ENCODE peak calls at places on chromosomes 16 and 17, in ten cellular contexts. O, C, I, B, T, N, Y, F, G and M are unnamed samples.

GRCh38 chr16:65619606-65620005 is 497.7 kb upstream of the CDH11 start:
- DNase-seq in O (no peak), C (no peak), I (no peak), B (no peak), T (no peak), N (no peak), Y (no peak), F (no peak), G (no peak), M (no peak)

GRCh38 chr17:55394357-55395021 is 27.1 kb downstream of the MMD start:
- DNase-seq in O (no peak), C (no peak), I (no peak), B (no peak), T (no peak), N (no peak), Y (no peak), F (no peak), G (no peak), M (no peak)

GRCh38 chr17:14304876-14305636 is 4.2 kb downstream of the HS3ST3B1 start:
- DNase-seq in O (no peak), C (no peak), I (no peak), B (peak), T (no peak), N (peak), Y (no peak), F (no peak), G (no peak), M (no peak)

GRCh38 chr16:18983565-18984424 is at the start of gene TMC7:
- DNase-seq in O (peak), C (no peak), I (no peak), B (peak), T (no peak), N (peak), Y (peak), F (peak), G (no peak), M (no peak)

GRCh38 chr17:81339502-81340296 is 44.6 kb upstream of the SLC38A10 start:
- DNase-seq in O (peak), C (no peak), I (no peak), B (no peak), T (no peak), N (peak), Y (no peak), F (peak), G (no peak), M (no peak)

GRCh38 chr17:82003411-82004381 is 19.0 kb downstream of the CENPX start:
- DNase-seq in O (no peak), C (no peak), I (peak), B (peak), T (no peak), N (peak), Y (peak), F (peak), G (no peak), M (peak)

GRCh38 chr17:36850794-36851193 is 86.5 kb upstream of the LHX1 start:
- DNase-seq in O (no peak), C (no peak), I (no peak), B (peak), T (no peak), N (peak), Y (peak), F (no peak), G (no peak), M (no peak)

GRCh38 chr16:64428463-64428862 is 693.4 kb downstream of the CDH11 start:
- DNase-seq in O (no peak), C (no peak), I (no peak), B (peak), T (peak), N (no peak), Y (peak), F (no peak), G (no peak), M (no peak)

GRCh38 chr16:72256398-72257048 is 84.6 kb upstream of the PMFBP1 start:
- DNase-seq in O (no peak), C (no peak), I (peak), B (peak), T (no peak), N (no peak), Y (peak), F (no peak), G (no peak), M (peak)

GRCh38 chr16:87780385-87780989 is 14.7 kb upstream of the KLHDC4 start:
- DNase-seq in O (peak), C (peak), I (no peak), B (peak), T (peak), N (no peak), Y (peak), F (no peak), G (peak), M (no peak)

GRCh38 chr17:49005140-49005539 is 8.0 kb downstream of the IGF2BP1 start:
- DNase-seq in O (no peak), C (no peak), I (no peak), B (no peak), T (no peak), N (peak), Y (no peak), F (no peak), G (no peak), M (no peak)

GRCh38 chr17:80318166-80318565 is 57.5 kb downstream of the RNF213 start:
- DNase-seq in O (no peak), C (no peak), I (no peak), B (no peak), T (no peak), N (no peak), Y (no peak), F (no peak), G (no peak), M (no peak)

GRCh38 chr17:49832840-49833599 is 14.8 kb downstream of the TAC4 start:
- DNase-seq in O (no peak), C (no peak), I (no peak), B (no peak), T (no peak), N (no peak), Y (no peak), F (no peak), G (no peak), M (no peak)

GRCh38 chr16:87203060-87203656 is 114.0 kb downstream of the C16orf95 start:
- DNase-seq in O (peak), C (peak), I (peak), B (peak), T (peak), N (peak), Y (peak), F (no peak), G (peak), M (no peak)

GRCh38 chr17:58534901-58535421 is 20.5 kb upstream of the MTMR4 start:
- DNase-seq in O (no peak), C (no peak), I (no peak), B (peak), T (no peak), N (no peak), Y (peak), F (no peak), G (no peak), M (no peak)

GRCh38 chr17:60888812-60889709 is 211.4 kb downstream of the BCAS3 start:
- DNase-seq in O (no peak), C (no peak), I (peak), B (peak), T (no peak), N (no peak), Y (no peak), F (no peak), G (no peak), M (no peak)

GRCh38 chr17:70239391-70239826 is 70.1 kb downstream of the KCNJ2 start:
- DNase-seq in O (no peak), C (no peak), I (no peak), B (peak), T (no peak), N (no peak), Y (no peak), F (no peak), G (no peak), M (no peak)

GRCh38 chr17:19368119-19368660 is 5.7 kb upstream of the B9D1 start:
- DNase-seq in O (no peak), C (no peak), I (no peak), B (peak), T (no peak), N (peak), Y (no peak), F (no peak), G (no peak), M (no peak)

DNA sequence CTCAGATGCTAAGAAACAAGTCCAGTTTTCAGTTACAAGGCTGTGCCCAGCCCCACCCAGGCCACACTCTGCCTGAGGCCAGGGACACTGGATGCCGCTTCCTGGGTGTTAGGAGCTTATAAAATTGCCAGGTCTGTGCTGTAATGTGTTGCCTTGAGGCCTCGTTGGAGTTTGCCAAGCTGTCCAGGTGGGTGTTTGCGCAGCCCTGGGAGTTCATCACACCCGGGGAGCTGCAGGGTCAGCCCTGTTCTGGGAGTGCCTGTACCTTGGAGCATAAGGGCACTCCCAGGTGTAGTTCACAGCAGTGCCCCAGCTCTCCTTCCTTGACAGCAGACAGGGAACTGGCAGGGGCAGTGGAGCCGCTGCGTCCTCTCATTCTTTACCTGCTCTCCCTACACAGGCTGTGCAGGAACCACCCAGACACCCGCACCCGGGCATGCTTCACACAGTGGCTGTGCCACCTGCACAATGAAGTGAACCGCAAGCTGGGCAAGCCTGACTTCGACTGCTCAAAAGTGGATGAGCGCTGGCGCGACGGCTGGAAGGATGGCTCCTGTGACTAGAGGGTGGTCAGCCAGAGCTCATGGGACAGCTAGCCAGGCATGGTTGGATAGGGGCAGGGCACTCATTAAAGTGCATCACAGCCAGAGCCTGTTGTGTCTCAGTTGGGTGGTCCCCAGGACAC is 1.6 kb downstream of the GFER start:
- DNase-seq in O (no peak), C (no peak), I (no peak), B (no peak), T (no peak), N (no peak), Y (no peak), F (no peak), G (no peak), M (no peak)
- H3K4me3 ChIP-seq in O (peak), C (no peak), I (peak), B (peak), T (peak), N (peak), Y (no peak), F (no peak), G (no peak), M (peak)

DNA sequence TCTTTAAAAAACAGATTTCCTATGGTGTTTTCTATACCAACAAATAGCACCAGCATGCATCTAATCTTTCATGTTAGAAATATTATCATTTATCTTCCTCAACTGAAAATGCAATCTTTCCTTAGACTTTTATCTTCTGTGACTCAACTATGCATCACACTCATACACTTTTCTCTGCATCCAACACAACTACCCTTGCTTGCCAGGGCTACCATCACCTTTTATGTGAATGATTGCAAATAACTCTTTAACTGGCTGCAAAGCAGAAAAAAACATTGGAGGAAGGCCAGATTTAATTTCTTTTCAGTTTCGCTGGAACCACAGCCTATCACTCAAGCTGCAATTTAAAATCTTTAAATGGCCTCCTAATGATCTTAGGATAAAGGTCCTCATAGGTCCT is 212.9 kb downstream of the CDH8 start:
- DNase-seq in O (no peak), C (no peak), I (no peak), B (peak), T (no peak), N (no peak), Y (no peak), F (no peak), G (no peak), M (no peak)
- H3K4me3 ChIP-seq in O (no peak), C (no peak), I (no peak), B (no peak), T (no peak), N (no peak), Y (no peak), F (no peak), G (no peak), M (no peak)

GRCh38 chr17:7020894-7021664 is 1.8 kb upstream of the BCL6B start:
- DNase-seq in O (no peak), C (no peak), I (no peak), B (no peak), T (no peak), N (peak), Y (no peak), F (peak), G (no peak), M (no peak)
- H3K4me3 ChIP-seq in O (peak), C (no peak), I (no peak), B (no peak), T (no peak), N (no peak), Y (no peak), F (no peak), G (no peak), M (no peak)

GRCh38 chr17:7477392-7478275 is 1.8 kb downstream of the ZBTB4 start:
- DNase-seq in O (peak), C (no peak), I (peak), B (peak), T (no peak), N (peak), Y (no peak), F (peak), G (no peak), M (no peak)
- H3K4me3 ChIP-seq in O (peak), C (peak), I (peak), B (peak), T (no peak), N (peak), Y (peak), F (peak), G (no peak), M (peak)

GRCh38 chr17:77428020-77428781 is 287.4 kb downstream of the SEC14L1 start:
- DNase-seq in O (no peak), C (no peak), I (no peak), B (no peak), T (peak), N (no peak), Y (no peak), F (peak), G (no peak), M (no peak)
- H3K4me3 ChIP-seq in O (no peak), C (no peak), I (no peak), B (no peak), T (peak), N (no peak), Y (no peak), F (no peak), G (no peak), M (no peak)

DNA sequence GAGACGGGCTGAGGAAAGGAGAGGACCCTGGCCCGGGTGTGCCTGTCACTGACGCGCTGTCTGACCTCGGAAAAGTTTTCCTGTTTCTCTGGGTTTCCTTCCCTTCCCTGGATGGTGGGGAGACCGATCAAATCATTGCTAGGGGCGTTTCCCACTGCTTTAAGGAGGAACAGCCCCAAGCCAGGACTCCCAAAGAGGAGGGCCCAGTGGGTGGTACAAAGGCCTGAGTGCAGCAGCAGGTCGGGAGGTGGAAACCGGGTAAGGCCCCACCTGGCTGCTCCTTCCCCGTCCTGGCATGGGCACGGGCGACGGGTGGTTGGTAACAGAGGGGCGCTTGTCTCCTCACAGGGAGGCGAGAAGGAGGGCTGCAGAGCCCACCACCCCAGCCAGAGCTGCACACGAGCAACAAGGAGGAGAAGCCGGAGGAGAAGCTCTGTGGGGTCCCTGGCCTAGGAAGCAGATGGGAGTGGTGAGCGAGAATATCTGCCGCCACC is 2.2 kb downstream of the SRL start:
- DNase-seq in O (no peak), C (no peak), I (no peak), B (no peak), T (no peak), N (no peak), Y (no peak), F (no peak), G (no peak), M (no peak)
- H3K4me3 ChIP-seq in O (peak), C (no peak), I (no peak), B (no peak), T (no peak), N (no peak), Y (no peak), F (peak), G (no peak), M (no peak)

GRCh38 chr17:40311575-40311974 is 2.6 kb downstream of the RARA start:
- DNase-seq in O (peak), C (no peak), I (no peak), B (no peak), T (no peak), N (no peak), Y (peak), F (peak), G (no peak), M (no peak)
- H3K4me3 ChIP-seq in O (no peak), C (no peak), I (no peak), B (no peak), T (no peak), N (no peak), Y (no peak), F (no peak), G (no peak), M (no peak)